ENCODE peak calls at places on chromosomes 1 and 21, in nine cellular contexts. E is ACHN, J is NCI-H82, R is fibroblast of pulmonary artery, Q is astrocyte of the spinal cord, Z is heart left ventricle, M is endothelial cell, S is ELR, W is cardiac muscle cell. G is an unnamed sample.

GRCh38 chr1:147079400-147080012 is 92.8 kb downstream of the PRKAB2 start:
- DNase-seq in E (no peak), J (no peak), Z (no peak), M (no peak), W (peak; percentile 16), Q (no peak), R (no peak), S (no peak), G (peak; percentile 42)

GRCh38 chr1:86207323-86207722 is 50.8 kb upstream of the COL24A1 start:
- DNase-seq in J (peak; percentile 56), E (peak; percentile 78), M (no peak), Z (peak; percentile 42), Q (peak; percentile 92), W (no peak), S (peak; percentile 92), R (peak; percentile 93), G (no peak)

GRCh38 chr1:32464716-32465540 is at the start of gene ZBTB8B:
- DNase-seq in M (peak; percentile 93), J (peak; percentile 96), S (peak; percentile 57), Q (peak; percentile 68), W (peak; percentile 96), Z (peak; percentile 80), R (peak; percentile 84), E (peak; percentile 25), G (peak; percentile 56)

GRCh38 chr21:44423941-44424607 is 31.2 kb upstream of the LRRC3 start:
- DNase-seq in M (no peak), J (no peak), E (no peak), W (no peak), Z (no peak), Q (no peak), R (no peak), S (no peak), G (no peak)

GRCh38 chr1:7150951-7151350 is 365.7 kb downstream of the CAMTA1 start:
- DNase-seq in S (no peak), Q (no peak), Z (no peak), E (no peak), J (peak; percentile 96), R (no peak), M (no peak), W (no peak), G (no peak)

GRCh38 chr1:38129473-38129872 is 82.9 kb upstream of the POU3F1 start:
- DNase-seq in M (no peak), Q (no peak), S (no peak), J (peak; percentile 24), R (no peak), E (no peak), W (no peak), Z (no peak), G (no peak)

GRCh38 chr1:155966750-155967149 is 11.6 kb downstream of the ARHGEF2 start:
- DNase-seq in M (no peak), E (no peak), S (no peak), Z (peak; percentile 44), J (no peak), W (no peak), R (no peak), Q (no peak), G (no peak)

GRCh38 chr1:145872421-145872891 is 13.2 kb downstream of the ANKRD35 start:
- DNase-seq in Z (peak; percentile 75), S (peak; percentile 33), J (no peak), R (peak; percentile 45), M (no peak), E (no peak), Q (peak; percentile 17), W (no peak), G (no peak)

GRCh38 chr1:173341307-173341706 is 134.2 kb upstream of the TNFSF4 start:
- DNase-seq in Z (peak; percentile 57), R (peak; percentile 61), M (no peak), W (no peak), S (peak; percentile 82), J (no peak), E (no peak), Q (peak; percentile 90), G (no peak)

GRCh38 chr21:34020005-34020847 is 53.2 kb upstream of the MRPS6 start:
- DNase-seq in W (no peak), R (no peak), M (no peak), Q (no peak), J (peak; percentile 22), E (no peak), S (no peak), Z (peak; percentile 45), G (peak; percentile 58)

GRCh38 chr1:85991261-85991660 is 165.3 kb downstream of the COL24A1 start:
- DNase-seq in Z (no peak), M (no peak), E (no peak), W (no peak), R (no peak), J (no peak), Q (no peak), S (no peak), G (no peak)

GRCh38 chr1:156310962-156311361 is 11.9 kb upstream of the VHLL start:
- DNase-seq in M (no peak), W (no peak), Q (peak; percentile 36), E (no peak), S (peak; percentile 61), J (no peak), R (peak; percentile 68), Z (no peak), G (no peak)

GRCh38 chr1:86938450-86938849 is 24.0 kb downstream of the HS2ST1 start:
- DNase-seq in E (peak; percentile 26), W (no peak), M (no peak), J (no peak), R (no peak), Z (no peak), Q (no peak), S (peak; percentile 20), G (no peak)

GRCh38 chr1:153805042-153805745 is 30.0 kb downstream of the SLC27A3 start:
- DNase-seq in Z (peak; percentile 63), W (peak; percentile 17), R (peak; percentile 76), J (no peak), Q (peak; percentile 68), S (peak; percentile 88), M (no peak), E (peak; percentile 81), G (peak; percentile 83)

GRCh38 chr21:44046734-44047133 is 34.6 kb downstream of the TRAPPC10 start:
- DNase-seq in Z (no peak), E (no peak), M (no peak), W (no peak), R (no peak), J (no peak), S (no peak), Q (no peak), G (no peak)

GRCh38 chr1:24704411-24705259 is 40.6 kb upstream of the CLIC4 start:
- DNase-seq in R (peak; percentile 94), E (no peak), J (peak; percentile 58), Q (peak; percentile 90), M (no peak), Z (no peak), W (no peak), S (peak; percentile 83), G (no peak)

GRCh38 chr1:147897030-147897756 is 5.4 kb upstream of the GJA8 start:
- DNase-seq in Q (no peak), E (no peak), J (no peak), Z (no peak), W (peak; percentile 37), R (no peak), M (no peak), S (no peak), G (no peak)

GRCh38 chr21:35697321-35697808 is 363.0 kb downstream of the SETD4 start:
- DNase-seq in W (peak; percentile 92), Q (peak; percentile 48), Z (peak; percentile 92), R (peak; percentile 43), E (no peak), M (no peak), J (no peak), S (no peak), G (no peak)

GRCh38 chr1:108016451-108016920 is 51.5 kb upstream of the VAV3 start:
- DNase-seq in Z (no peak), M (no peak), Q (peak; percentile 77), S (peak; percentile 20), W (peak; percentile 37), R (peak; percentile 94), E (peak; percentile 70), J (no peak), G (no peak)

GRCh38 chr21:34511154-34511553 is 856 bp downstream of the KCNE1 start:
- DNase-seq in E (no peak), J (peak; percentile 70), M (no peak), S (peak; percentile 15), W (no peak), Q (no peak), R (no peak), Z (peak; percentile 19), G (no peak)

GRCh38 chr1:221187174-221187573 is 307.9 kb downstream of the HLX start:
- DNase-seq in R (peak; percentile 4), M (no peak), Q (no peak), Z (no peak), J (no peak), E (no peak), W (no peak), S (peak; percentile 12), G (no peak)

GRCh38 chr1:174726167-174726879 is 273.4 kb upstream of the CACYBP start:
- DNase-seq in E (peak; percentile 50), M (no peak), Q (peak; percentile 58), S (peak; percentile 59), J (peak; percentile 21), R (peak; percentile 65), W (peak; percentile 12), Z (no peak), G (no peak)

GRCh38 chr1:150535511-150536281 is 13.5 kb upstream of the ADAMTSL4 start:
- DNase-seq in S (peak; percentile 59), Q (peak; percentile 23), M (no peak), W (no peak), Z (no peak), J (no peak), E (peak; percentile 70), R (no peak), G (no peak)